ENCODE peak calls at places on chromosomes 2 and 18, in five cellular contexts. U is globus pallidus, Q is Daoy, E is cardiac fibroblast, F is PC-9. R is an unnamed sample.

GRCh38 chr2:240873098-240873788 is 4.6 kb downstream of the AGXT start:
- DNase-seq in U (no peak), Q (no peak), E (no peak), F (no peak), R (no peak)

GRCh38 chr2:11168488-11168887 is 13.2 kb downstream of the SLC66A3 start:
- DNase-seq in U (no peak), Q (no peak), E (no peak), F (no peak), R (no peak)

GRCh38 chr18:24766376-24766775 is 305.9 kb downstream of the HRH4 start:
- DNase-seq in U (no peak), Q (no peak), E (peak), F (no peak), R (no peak)

GRCh38 chr2:56382466-56382865 is 198.7 kb downstream of the CCDC85A start:
- DNase-seq in U (no peak), Q (no peak), E (no peak), F (no peak), R (no peak)

GRCh38 chr2:625415-626135 is 51.6 kb downstream of the TMEM18 start:
- DNase-seq in U (no peak), Q (no peak), E (no peak), F (no peak), R (no peak)

GRCh38 chr2:10721344-10722251 is at the start of gene ATP6V1C2:
- DNase-seq in U (no peak), Q (peak), E (no peak), F (peak), R (no peak)

GRCh38 chr2:189302274-189302948 is 122.8 kb upstream of the COL5A2 start:
- DNase-seq in U (no peak), Q (no peak), E (peak), F (no peak), R (no peak)

GRCh38 chr2:58006952-58007284 is 39.7 kb upstream of the VRK2 start:
- DNase-seq in U (no peak), Q (no peak), E (no peak), F (no peak), R (no peak)

GRCh38 chr2:197145471-197146056 is 165.0 kb downstream of the ANKRD44 start:
- DNase-seq in U (peak), Q (no peak), E (no peak), F (no peak), R (no peak)

GRCh38 chr2:149885468-149885867 is 297.9 kb upstream of the MMADHC start:
- DNase-seq in U (no peak), Q (no peak), E (no peak), F (no peak), R (peak)

GRCh38 chr2:287471-287885 is 413 bp downstream of the ALKAL2 start:
- DNase-seq in U (peak), Q (peak), E (peak), F (no peak), R (no peak)

GRCh38 chr2:135913726-135914365 is 37.6 kb upstream of the MCM6 start:
- DNase-seq in U (peak), Q (peak), E (peak), F (peak), R (peak)

GRCh38 chr2:228545041-228545440 is 363.6 kb upstream of the SPHKAP start:
- DNase-seq in U (no peak), Q (no peak), E (peak), F (no peak), R (no peak)

GRCh38 chr2:207256476-207257207 is 90.9 kb upstream of the KLF7 start:
- DNase-seq in U (no peak), Q (peak), E (peak), F (no peak), R (no peak)

GRCh38 chr2:2275451-2275850 is 55.6 kb downstream of the MYT1L start:
- DNase-seq in U (no peak), Q (no peak), E (no peak), F (no peak), R (no peak)

GRCh38 chr2:113282747-113283533 is 4.2 kb upstream of the PAX8 start:
- DNase-seq in U (peak), Q (peak), E (peak), F (peak), R (peak)

GRCh38 chr2:34997779-34998178 is 1357.8 kb upstream of the CRIM1 start:
- DNase-seq in U (no peak), Q (no peak), E (no peak), F (no peak), R (no peak)

GRCh38 chr18:22056962-22057361 is 112.4 kb upstream of the GATA6 start:
- DNase-seq in U (no peak), Q (no peak), E (no peak), F (no peak), R (no peak)

GRCh38 chr2:56784046-56784445 is 600.3 kb downstream of the CCDC85A start:
- DNase-seq in U (no peak), Q (no peak), E (no peak), F (no peak), R (no peak)

GRCh38 chr2:14941151-14941631 is 308.7 kb downstream of the LRATD1 start:
- DNase-seq in U (peak), Q (no peak), E (no peak), F (no peak), R (no peak)

GRCh38 chr2:157838442-157839161 is 37.5 kb downstream of the ACVR1 start:
- DNase-seq in U (no peak), Q (peak), E (peak), F (no peak), R (no peak)

GRCh38 chr2:42875880-42876279 is 83.5 kb upstream of the HAAO start:
- DNase-seq in U (no peak), Q (no peak), E (no peak), F (no peak), R (no peak)

GRCh38 chr2:43265006-43265770 is 38.8 kb upstream of the ZFP36L2 start:
- DNase-seq in U (no peak), Q (no peak), E (peak), F (no peak), R (no peak)

GRCh38 chr2:114160263-114161001 is 270.5 kb downstream of the ACTR3 start:
- DNase-seq in U (no peak), Q (no peak), E (no peak), F (no peak), R (no peak)